ENCODE peak calls at places on chromosomes 6 and 20, in four cellular contexts. One of them, this sample, is unnamed.

GRCh38 chr6:157294654-157295053 is 28.7 kb downstream of the TMEM242 start:
- DNase-seq in IMR-90: no peak
- DNase-seq in GM12878: no peak
- DNase-seq in K562: no peak
- DNase-seq in this sample: no peak

GRCh38 chr20:61437280-61438206 is 185.5 kb downstream of the CDH4 start:
- DNase-seq in IMR-90: peak
- DNase-seq in GM12878: no peak
- DNase-seq in K562: no peak
- DNase-seq in this sample: no peak

GRCh38 chr6:110814488-110815259 is 595 bp downstream of the CDK19 start:
- DNase-seq in IMR-90: peak
- DNase-seq in GM12878: no peak
- DNase-seq in K562: peak
- DNase-seq in this sample: peak

GRCh38 chr6:72421387-72421786 is 200.5 kb upstream of the KCNQ5 start:
- DNase-seq in IMR-90: no peak
- DNase-seq in GM12878: no peak
- DNase-seq in K562: no peak
- DNase-seq in this sample: no peak

GRCh38 chr6:53517021-53517420 is 27.9 kb downstream of the GCLC start:
- DNase-seq in IMR-90: no peak
- DNase-seq in GM12878: no peak
- DNase-seq in K562: no peak
- DNase-seq in this sample: no peak

GRCh38 chr6:47016916-47017315 is 25.2 kb downstream of the ADGRF1 start:
- DNase-seq in IMR-90: no peak
- DNase-seq in GM12878: no peak
- DNase-seq in K562: no peak
- DNase-seq in this sample: no peak

GRCh38 chr20:62651285-62652021 is 9.2 kb downstream of the SLCO4A1 start:
- DNase-seq in IMR-90: peak
- DNase-seq in GM12878: peak
- DNase-seq in K562: no peak
- DNase-seq in this sample: no peak

GRCh38 chr6:41228616-41229015 is 467 bp downstream of the TREML4 start:
- DNase-seq in IMR-90: no peak
- DNase-seq in GM12878: no peak
- DNase-seq in K562: no peak
- DNase-seq in this sample: no peak

GRCh38 chr20:44714701-44715494 is at the start of gene CCN5:
- DNase-seq in IMR-90: peak
- DNase-seq in GM12878: no peak
- DNase-seq in K562: peak
- DNase-seq in this sample: peak

GRCh38 chr6:149962461-149963211 is 1.1 kb upstream of the ULBP1 start:
- DNase-seq in IMR-90: no peak
- DNase-seq in GM12878: no peak
- DNase-seq in K562: no peak
- DNase-seq in this sample: no peak

GRCh38 chr6:170063431-170063830 is 227.4 kb downstream of the DLL1 start:
- DNase-seq in IMR-90: no peak
- DNase-seq in GM12878: no peak
- DNase-seq in K562: no peak
- DNase-seq in this sample: no peak

GRCh38 chr6:170058878-170059485 is 231.9 kb downstream of the DLL1 start:
- DNase-seq in IMR-90: no peak
- DNase-seq in GM12878: no peak
- DNase-seq in K562: no peak
- DNase-seq in this sample: no peak

GRCh38 chr6:170062904-170063220 is 228.0 kb downstream of the DLL1 start:
- DNase-seq in IMR-90: no peak
- DNase-seq in GM12878: no peak
- DNase-seq in K562: no peak
- DNase-seq in this sample: no peak

GRCh38 chr6:170063851-170064617 is 226.8 kb downstream of the DLL1 start:
- DNase-seq in IMR-90: no peak
- DNase-seq in GM12878: no peak
- DNase-seq in K562: no peak
- DNase-seq in this sample: no peak

GRCh38 chr6:170062209-170062903 is 228.5 kb downstream of the DLL1 start:
- DNase-seq in IMR-90: no peak
- DNase-seq in GM12878: no peak
- DNase-seq in K562: no peak
- DNase-seq in this sample: no peak
- TF ChIP-seq ELK1 in IMR-90: no peak
- TF ChIP-seq ELK1 in GM12878: no peak
- TF ChIP-seq ELK1 in K562: no peak
- TF ChIP-seq ELK1 in this sample: no peak

DNA sequence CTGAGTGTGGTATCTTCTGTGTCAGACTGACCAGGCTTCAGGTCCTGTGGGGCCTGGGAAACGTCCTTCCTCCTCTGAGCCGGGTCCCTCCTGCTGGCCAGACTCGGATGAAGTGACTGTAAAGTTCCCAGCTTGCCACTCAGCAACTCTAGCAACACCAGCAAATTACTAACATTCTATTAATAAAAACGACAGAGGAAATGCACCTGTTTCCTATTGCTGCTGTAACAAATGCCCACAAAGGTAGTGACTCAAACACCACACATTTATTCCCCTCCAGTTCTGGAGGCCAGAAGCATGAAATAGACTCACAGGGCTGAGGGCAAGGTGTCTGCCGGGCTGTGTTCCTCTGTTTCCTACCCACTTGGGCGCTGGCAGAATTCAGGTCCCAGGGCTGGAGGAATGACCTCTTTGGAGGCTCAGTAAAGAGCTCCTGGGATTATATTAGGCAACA is 48.8 kb downstream of the CTCFL start:
- DNase-seq in IMR-90: no peak
- DNase-seq in GM12878: peak
- DNase-seq in K562: no peak
- DNase-seq in this sample: no peak
- TF ChIP-seq USF2 in IMR-90: no peak
- TF ChIP-seq USF2 in GM12878: no peak
- TF ChIP-seq USF2 in K562: no peak
- TF ChIP-seq USF2 in this sample: no peak

GRCh38 chr6:169667716-169668115 is 34.1 kb downstream of the WDR27 start:
- DNase-seq in IMR-90: no peak
- DNase-seq in GM12878: no peak
- DNase-seq in K562: no peak
- DNase-seq in this sample: no peak
- TF ChIP-seq ELK1 in IMR-90: no peak
- TF ChIP-seq ELK1 in GM12878: no peak
- TF ChIP-seq ELK1 in K562: no peak
- TF ChIP-seq ELK1 in this sample: no peak

GRCh38 chr6:10612161-10612560 is 82.3 kb downstream of the C6orf52 start:
- DNase-seq in IMR-90: no peak
- DNase-seq in GM12878: no peak
- DNase-seq in K562: no peak
- DNase-seq in this sample: no peak
- TF ChIP-seq USF2 in IMR-90: no peak
- TF ChIP-seq USF2 in GM12878: no peak
- TF ChIP-seq USF2 in K562: no peak
- TF ChIP-seq USF2 in this sample: no peak

GRCh38 chr20:60073086-60073485 is 114.9 kb downstream of the CDH26 start:
- DNase-seq in IMR-90: no peak
- DNase-seq in GM12878: no peak
- DNase-seq in K562: no peak
- DNase-seq in this sample: no peak

GRCh38 chr20:60074276-60074675 is 116.1 kb downstream of the CDH26 start:
- DNase-seq in IMR-90: no peak
- DNase-seq in GM12878: no peak
- DNase-seq in K562: no peak
- DNase-seq in this sample: no peak

GRCh38 chr20:60073504-60073903 is 115.3 kb downstream of the CDH26 start:
- DNase-seq in IMR-90: no peak
- DNase-seq in GM12878: no peak
- DNase-seq in K562: no peak
- DNase-seq in this sample: no peak

GRCh38 chr20:60070791-60071190 is 112.6 kb downstream of the CDH26 start:
- DNase-seq in IMR-90: no peak
- DNase-seq in GM12878: no peak
- DNase-seq in K562: no peak
- DNase-seq in this sample: no peak

GRCh38 chr20:60071965-60072364 is 113.7 kb downstream of the CDH26 start:
- DNase-seq in IMR-90: peak
- DNase-seq in GM12878: no peak
- DNase-seq in K562: no peak
- DNase-seq in this sample: no peak
- TF ChIP-seq ELK1 in IMR-90: no peak
- TF ChIP-seq ELK1 in GM12878: no peak
- TF ChIP-seq ELK1 in K562: no peak
- TF ChIP-seq ELK1 in this sample: no peak